ENCODE peak calls at places on chromosomes 11 and 22, in six cellular contexts. M is aorta, S is upper lobe of right lung, U is adrenal gland, N is body of pancreas, X is naive B cell. G is an unnamed sample.

GRCh38 chr11:119157088-119157487 is 8.2 kb downstream of the ABCG4 start:
- DNase-seq in N (no peak), S (no peak), M (no peak), U (no peak), X (no peak), G (no peak)

GRCh38 chr22:33873186-33873585 is 47.1 kb downstream of the LARGE1 start:
- DNase-seq in N (no peak), X (no peak), S (no peak), U (no peak), M (no peak), G (no peak)

GRCh38 chr22:19666663-19667593 is 47.4 kb upstream of the SEPTIN5 start:
- DNase-seq in S (no peak), X (no peak), N (no peak), M (no peak), U (no peak), G (no peak)

GRCh38 chr11:131025421-131026126 is 109.3 kb upstream of the SNX19 start:
- DNase-seq in U (no peak), X (no peak), N (peak), M (no peak), S (no peak), G (peak)

GRCh38 chr11:116605543-116605942 is 167.2 kb downstream of the BUD13 start:
- DNase-seq in M (no peak), X (no peak), S (no peak), U (peak), N (no peak), G (no peak)

GRCh38 chr11:36333897-36334296 is 37.8 kb downstream of the PRR5L start:
- DNase-seq in S (no peak), N (no peak), X (no peak), U (peak), M (no peak), G (no peak)

GRCh38 chr11:68379216-68379615 is 66.8 kb downstream of the LRP5 start:
- DNase-seq in U (no peak), X (no peak), M (no peak), S (no peak), N (no peak), G (no peak)

GRCh38 chr11:20112291-20113146 is 47.8 kb downstream of the DBX1 start:
- DNase-seq in X (no peak), M (peak), U (peak), N (peak), S (peak), G (no peak)

GRCh38 chr11:210122-210802 is 2.8 kb downstream of the RIC8A start:
- DNase-seq in S (peak), M (no peak), N (no peak), U (no peak), X (no peak), G (no peak)

GRCh38 chr22:37443977-37444376 is 16.7 kb upstream of the ELFN2 start:
- DNase-seq in S (no peak), U (no peak), X (no peak), M (no peak), N (no peak), G (no peak)